ENCODE peak calls at places on chromosomes 16 and 17, in five cellular contexts. C, P, A, W and U are unnamed samples.

GRCh38 chr17:56896968-56897359 is 16.9 kb downstream of the TRIM25 start:
- DNase-seq in C (peak; percentile 27), P (no peak), A (no peak), W (no peak), U (no peak)

GRCh38 chr16:51163366-51163765 is 12.3 kb upstream of the SALL1 start:
- DNase-seq in C (no peak), P (no peak), A (no peak), W (no peak), U (no peak)

GRCh38 chr17:82257473-82257872 is 16.0 kb downstream of the CSNK1D start:
- DNase-seq in C (peak; percentile 74), P (peak; percentile 50), A (no peak), W (peak; percentile 49), U (peak; percentile 64)

GRCh38 chr17:53626286-53626685 is 196.4 kb upstream of the KIF2B start:
- DNase-seq in C (no peak), P (no peak), A (no peak), W (peak; percentile 15), U (no peak)

GRCh38 chr16:67723151-67723915 is 4.2 kb upstream of the GFOD2 start:
- DNase-seq in C (no peak), P (peak; percentile 75), A (no peak), W (no peak), U (no peak)

GRCh38 chr17:50290074-50290702 is 15.9 kb downstream of the TMEM92 start:
- DNase-seq in C (no peak), P (peak; percentile 94), A (peak; percentile 87), W (peak; percentile 98), U (peak; percentile 87)

GRCh38 chr17:34252138-34252889 is 2.8 kb upstream of the CCL2 start:
- DNase-seq in C (peak; percentile 39), P (peak; percentile 87), A (peak; percentile 62), W (peak; percentile 97), U (peak; percentile 92)

GRCh38 chr17:65678534-65678933 is 117.1 kb upstream of the AXIN2 start:
- DNase-seq in C (no peak), P (peak; percentile 32), A (no peak), W (no peak), U (no peak)

GRCh38 chr16:12311887-12312286 is 335.4 kb downstream of the SNX29 start:
- DNase-seq in C (peak; percentile 60), P (no peak), A (no peak), W (no peak), U (no peak)

GRCh38 chr17:27332485-27333409 is 38.8 kb downstream of the WSB1 start:
- DNase-seq in C (peak; percentile 72), P (peak; percentile 97), A (peak; percentile 97), W (peak; percentile 99), U (peak; percentile 98)